ENCODE peak calls at places on chromosomes 12 and 14, in five cellular contexts. One of them, this sample, is unnamed.

GRCh38 chr12:132662901-132663755 is 24.0 kb downstream of the POLE start:
- DNase-seq in IMR-90: no peak
- DNase-seq in GM12878: no peak
- DNase-seq in A549: no peak
- DNase-seq in K562: no peak
- DNase-seq in this sample: no peak

GRCh38 chr12:112843272-112843671 is 51.7 kb downstream of the RPH3A start:
- DNase-seq in A549: no peak
- DNase-seq in IMR-90: no peak
- DNase-seq in GM12878: no peak
- DNase-seq in K562: no peak
- DNase-seq in this sample: peak

GRCh38 chr12:17571047-17571446 is 518.9 kb downstream of the RERGL start:
- DNase-seq in K562: no peak
- DNase-seq in GM12878: no peak
- DNase-seq in IMR-90: no peak
- DNase-seq in A549: no peak
- DNase-seq in this sample: no peak

GRCh38 chr12:49489720-49490119 is 49.1 kb upstream of the KCNH3 start:
- DNase-seq in IMR-90: peak
- DNase-seq in GM12878: no peak
- DNase-seq in K562: no peak
- DNase-seq in A549: no peak
- DNase-seq in this sample: no peak

GRCh38 chr14:20809917-20810316 is 7.3 kb upstream of the RNASE1 start:
- DNase-seq in IMR-90: no peak
- DNase-seq in K562: no peak
- DNase-seq in A549: no peak
- DNase-seq in GM12878: no peak
- DNase-seq in this sample: no peak

GRCh38 chr14:91866061-91866460 is 1.3 kb downstream of the TC2N start:
- DNase-seq in GM12878: no peak
- DNase-seq in K562: no peak
- DNase-seq in IMR-90: no peak
- DNase-seq in A549: no peak
- DNase-seq in this sample: no peak

GRCh38 chr14:75422169-75422568 is 5.7 kb upstream of the JDP2 start:
- DNase-seq in K562: no peak
- DNase-seq in A549: peak
- DNase-seq in GM12878: no peak
- DNase-seq in IMR-90: peak
- DNase-seq in this sample: no peak

GRCh38 chr12:92551853-92552397 is 150.9 kb upstream of the PLEKHG7 start:
- DNase-seq in A549: peak
- DNase-seq in K562: no peak
- DNase-seq in IMR-90: peak
- DNase-seq in GM12878: peak
- DNase-seq in this sample: no peak

GRCh38 chr12:114288071-114288470 is 117.9 kb downstream of the TBX5 start:
- DNase-seq in A549: no peak
- DNase-seq in GM12878: no peak
- DNase-seq in K562: no peak
- DNase-seq in IMR-90: peak
- DNase-seq in this sample: no peak

GRCh38 chr12:103503546-103504480 is 8.0 kb upstream of the C12orf42 start:
- DNase-seq in IMR-90: no peak
- DNase-seq in A549: no peak
- DNase-seq in GM12878: no peak
- DNase-seq in K562: peak
- DNase-seq in this sample: peak

GRCh38 chr14:78358631-78359030 is 188.5 kb downstream of the NRXN3 start:
- DNase-seq in K562: no peak
- DNase-seq in GM12878: no peak
- DNase-seq in IMR-90: no peak
- DNase-seq in A549: no peak
- DNase-seq in this sample: no peak

GRCh38 chr14:39055786-39056474 is 47.1 kb downstream of the SEC23A start:
- DNase-seq in GM12878: no peak
- DNase-seq in IMR-90: no peak
- DNase-seq in K562: no peak
- DNase-seq in A549: no peak
- DNase-seq in this sample: no peak

GRCh38 chr12:53428741-53429140 is 5.1 kb downstream of the AMHR2 start:
- DNase-seq in K562: no peak
- DNase-seq in IMR-90: no peak
- DNase-seq in A549: no peak
- DNase-seq in GM12878: no peak
- DNase-seq in this sample: no peak
- TF ChIP-seq RCOR1 in K562: no peak
- TF ChIP-seq RCOR1 in IMR-90: no peak
- TF ChIP-seq RCOR1 in A549: no peak
- TF ChIP-seq RCOR1 in GM12878: no peak
- TF ChIP-seq RCOR1 in this sample: no peak

DNA sequence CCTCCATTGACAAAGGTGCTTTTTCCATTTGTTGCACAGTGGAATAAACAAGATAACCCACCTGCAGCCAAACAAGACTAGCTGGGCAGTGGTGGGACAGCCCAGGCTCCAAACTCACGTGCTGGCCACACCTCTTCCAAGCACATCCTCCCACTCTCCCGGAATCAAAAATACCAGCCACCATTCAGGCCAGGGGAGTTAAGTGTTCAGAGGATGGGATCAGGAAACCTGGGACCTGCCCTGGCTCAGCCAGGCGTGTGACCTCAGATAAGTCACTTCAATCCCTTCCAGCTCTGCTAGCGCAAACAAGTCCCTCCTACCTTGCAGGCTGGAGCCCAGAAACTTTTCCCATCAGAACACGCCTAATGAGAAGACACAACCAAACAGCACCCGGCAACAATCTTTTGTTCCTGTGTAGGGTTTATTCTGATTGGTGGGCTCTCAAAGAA is 43.3 kb downstream of the ACTN1 start:
- DNase-seq in K562: no peak
- DNase-seq in GM12878: no peak
- DNase-seq in IMR-90: no peak
- DNase-seq in A549: no peak
- DNase-seq in this sample: no peak
- TF ChIP-seq RCOR1 in K562: peak
- TF ChIP-seq RCOR1 in GM12878: no peak
- TF ChIP-seq RCOR1 in IMR-90: no peak
- TF ChIP-seq RCOR1 in A549: no peak
- TF ChIP-seq RCOR1 in this sample: no peak

DNA sequence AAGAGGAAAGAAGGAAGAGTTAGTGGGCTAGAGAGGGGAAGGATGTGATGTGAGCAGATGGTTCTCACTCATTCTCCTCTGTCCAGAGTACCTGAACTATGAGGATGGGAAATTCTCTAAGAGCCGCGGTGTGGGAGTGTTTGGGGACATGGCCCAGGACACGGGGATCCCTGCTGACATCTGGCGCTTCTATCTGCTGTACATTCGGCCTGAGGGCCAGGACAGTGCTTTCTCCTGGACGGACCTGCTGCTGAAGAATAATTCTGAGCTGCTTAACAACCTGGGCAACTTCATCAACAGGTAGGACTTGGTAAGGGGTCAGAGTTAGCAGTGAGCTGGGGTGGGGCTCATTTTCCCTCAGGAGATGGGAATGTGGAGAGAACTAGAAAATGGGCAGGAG is 7.6 kb downstream of the DDIT3 start:
- DNase-seq in K562: no peak
- DNase-seq in IMR-90: no peak
- DNase-seq in GM12878: no peak
- DNase-seq in A549: no peak
- DNase-seq in this sample: no peak
- TF ChIP-seq RCOR1 in K562: no peak
- TF ChIP-seq RCOR1 in IMR-90: no peak
- TF ChIP-seq RCOR1 in GM12878: no peak
- TF ChIP-seq RCOR1 in A549: no peak
- TF ChIP-seq RCOR1 in this sample: no peak

DNA sequence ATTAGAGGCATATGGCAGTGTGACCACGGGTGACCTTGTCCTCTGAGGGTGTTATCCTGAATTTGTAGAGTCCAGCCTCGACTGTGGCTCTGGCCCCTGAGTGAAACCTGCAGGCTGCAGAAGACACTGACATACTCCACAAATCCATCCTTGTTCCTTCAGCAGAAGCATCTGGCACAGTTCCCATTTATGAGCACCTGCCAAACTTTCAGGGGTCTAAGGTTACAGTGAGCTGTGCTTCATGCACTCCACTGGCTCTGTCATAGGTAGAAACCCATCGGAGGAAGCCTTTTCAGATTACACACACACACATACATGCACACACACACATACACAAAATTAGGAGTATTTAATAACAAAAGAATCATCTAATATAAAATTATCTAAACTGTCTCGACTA is 13.6 kb upstream of the NUAK1 start:
- DNase-seq in GM12878: no peak
- DNase-seq in K562: no peak
- DNase-seq in A549: no peak
- DNase-seq in IMR-90: no peak
- DNase-seq in this sample: no peak
- TF ChIP-seq RCOR1 in GM12878: no peak
- TF ChIP-seq RCOR1 in K562: no peak
- TF ChIP-seq RCOR1 in A549: no peak
- TF ChIP-seq RCOR1 in IMR-90: no peak
- TF ChIP-seq RCOR1 in this sample: no peak

DNA sequence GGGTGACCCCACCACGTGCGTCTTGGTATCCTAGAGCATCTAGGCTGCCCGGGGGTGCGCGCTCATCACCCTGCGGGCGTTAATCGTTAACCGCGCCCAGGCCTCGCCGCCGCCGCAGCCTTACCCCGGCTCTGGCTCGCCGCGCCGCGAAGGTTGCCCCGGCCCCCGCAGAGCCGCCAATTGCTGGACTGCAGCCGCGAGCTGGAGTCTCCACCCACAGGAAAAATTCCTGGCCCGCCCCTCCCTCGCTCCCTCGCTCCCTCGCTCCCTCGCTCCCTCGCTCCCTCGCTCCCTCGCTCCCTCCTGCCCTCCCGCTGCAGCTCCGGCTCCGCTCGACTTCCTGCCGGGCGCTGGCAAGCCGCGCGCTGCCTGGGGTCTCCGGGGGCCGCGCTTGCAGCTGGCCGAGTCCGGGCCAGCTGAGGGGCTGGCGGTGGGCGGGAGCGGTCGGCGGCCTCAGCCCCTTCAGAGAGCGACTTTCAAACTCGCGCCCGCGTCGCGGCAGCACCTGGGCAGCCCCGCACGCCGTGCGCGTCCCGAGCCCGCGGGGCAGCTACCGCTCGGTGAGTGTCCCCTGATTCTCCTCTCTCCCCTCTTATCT is at the start of gene PLEKHG3:
- DNase-seq in A549: peak
- DNase-seq in K562: peak
- DNase-seq in IMR-90: peak
- DNase-seq in GM12878: no peak
- DNase-seq in this sample: peak
- TF ChIP-seq RCOR1 in A549: no peak
- TF ChIP-seq RCOR1 in K562: no peak
- TF ChIP-seq RCOR1 in IMR-90: no peak
- TF ChIP-seq RCOR1 in GM12878: no peak
- TF ChIP-seq RCOR1 in this sample: no peak

GRCh38 chr14:45085004-45085403 is 1.1 kb downstream of the PRPF39 start:
- DNase-seq in A549: no peak
- DNase-seq in K562: no peak
- DNase-seq in IMR-90: peak
- DNase-seq in GM12878: no peak
- DNase-seq in this sample: no peak
- TF ChIP-seq RCOR1 in A549: no peak
- TF ChIP-seq RCOR1 in K562: no peak
- TF ChIP-seq RCOR1 in IMR-90: no peak
- TF ChIP-seq RCOR1 in GM12878: no peak
- TF ChIP-seq RCOR1 in this sample: no peak

GRCh38 chr14:102838531-102838930 is 61.3 kb downstream of the TRAF3 start:
- DNase-seq in IMR-90: no peak
- DNase-seq in A549: no peak
- DNase-seq in GM12878: no peak
- DNase-seq in K562: no peak
- DNase-seq in this sample: no peak
- TF ChIP-seq RCOR1 in IMR-90: no peak
- TF ChIP-seq RCOR1 in A549: no peak
- TF ChIP-seq RCOR1 in GM12878: no peak
- TF ChIP-seq RCOR1 in K562: no peak
- TF ChIP-seq RCOR1 in this sample: no peak

GRCh38 chr14:104778694-104779331 is 16.7 kb downstream of the AKT1 start:
- DNase-seq in K562: no peak
- DNase-seq in A549: no peak
- DNase-seq in GM12878: no peak
- DNase-seq in IMR-90: no peak
- DNase-seq in this sample: no peak
- TF ChIP-seq RCOR1 in K562: no peak
- TF ChIP-seq RCOR1 in A549: no peak
- TF ChIP-seq RCOR1 in GM12878: no peak
- TF ChIP-seq RCOR1 in IMR-90: no peak
- TF ChIP-seq RCOR1 in this sample: no peak

DNA sequence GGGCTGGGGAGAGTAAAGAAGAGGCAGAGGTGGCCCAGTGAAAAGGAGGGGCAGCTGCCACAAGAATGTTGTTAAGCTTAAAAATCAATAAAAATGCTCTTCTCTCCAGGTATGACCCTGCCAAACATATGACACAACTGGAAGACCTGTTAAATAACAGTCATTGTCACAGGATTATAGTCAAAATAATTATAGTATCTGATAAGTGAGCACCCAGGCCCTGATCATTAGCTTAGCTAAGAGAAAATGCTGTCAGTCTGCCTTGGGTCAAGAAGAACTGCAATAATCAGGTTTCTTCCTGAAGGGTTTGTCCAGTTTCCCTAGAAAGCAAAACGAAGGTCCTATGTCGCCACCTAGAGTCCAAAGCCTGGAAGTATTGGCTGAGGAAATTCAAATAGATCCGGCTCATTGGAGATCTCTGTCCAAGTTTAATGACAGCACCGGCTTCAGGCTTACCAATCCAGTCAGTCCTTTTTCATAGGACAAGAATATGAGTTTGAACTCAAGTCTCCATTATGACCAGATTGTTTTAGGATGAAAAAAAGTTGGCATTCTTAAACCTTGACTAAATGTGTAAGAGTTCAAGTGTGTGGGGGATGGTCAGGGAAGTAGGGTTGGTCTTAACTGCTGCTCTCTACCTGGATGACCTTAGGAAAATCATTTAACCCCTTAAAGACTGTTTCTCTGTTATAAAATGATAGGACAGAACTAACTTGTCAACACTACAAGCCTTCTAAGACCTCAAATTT is 22.5 kb upstream of the NKX2-8 start:
- DNase-seq in GM12878: no peak
- DNase-seq in K562: peak
- DNase-seq in IMR-90: peak
- DNase-seq in A549: peak
- DNase-seq in this sample: peak
- TF ChIP-seq RCOR1 in GM12878: no peak
- TF ChIP-seq RCOR1 in K562: no peak
- TF ChIP-seq RCOR1 in IMR-90: no peak
- TF ChIP-seq RCOR1 in A549: no peak
- TF ChIP-seq RCOR1 in this sample: no peak

This sample was measured in SK-N-SH.